ENCODE peak calls at places on chromosomes 6 and 20, in nine cellular contexts. B, R, P, I, U, Y, F, H and O are unnamed samples. For H3K4me1, the result is how much of the 10 kb centered on the place peaks cover.

GRCh38 chr6:116278853-116279231 is 888 bp downstream of the TSPYL1 start:
- DNase-seq in P (no peak), Y (no peak), B (peak), R (no peak), I (peak), U (no peak), H (no peak), F (peak), O (peak)

GRCh38 chr6:161054876-161055275 is 63.3 kb downstream of the MAP3K4 start:
- DNase-seq in I (no peak), F (no peak), Y (no peak), H (no peak), P (peak), B (no peak), U (no peak), R (no peak), O (no peak)

GRCh38 chr6:64083261-64083660 is 447.7 kb downstream of the PHF3 start:
- DNase-seq in I (no peak), P (no peak), U (no peak), R (no peak), F (no peak), B (no peak), H (no peak), Y (no peak), O (no peak)

GRCh38 chr6:90471297-90471696 is 115.6 kb downstream of the MAP3K7 start:
- DNase-seq in P (no peak), I (no peak), U (no peak), H (no peak), R (no peak), F (no peak), B (no peak), Y (no peak), O (no peak)

GRCh38 chr6:55617272-55617671 is 38.3 kb upstream of the HMGCLL1 start:
- DNase-seq in Y (peak), P (peak), F (peak), I (no peak), B (no peak), H (peak), U (no peak), R (peak), O (no peak)

GRCh38 chr20:43940518-43941225 is 26.0 kb downstream of the TOX2 start:
- DNase-seq in F (no peak), Y (no peak), I (no peak), H (no peak), P (no peak), B (no peak), U (no peak), R (no peak), O (peak)

GRCh38 chr6:68043122-68043398 is 592.0 kb upstream of the ADGRB3 start:
- DNase-seq in R (no peak), P (no peak), U (no peak), B (no peak), H (no peak), I (no peak), F (no peak), Y (no peak), O (no peak)

GRCh38 chr6:133817460-133818047 is 71.4 kb upstream of the TCF21 start:
- DNase-seq in P (peak), F (no peak), H (peak), Y (peak), B (no peak), I (no peak), U (no peak), R (peak), O (no peak)

GRCh38 chr6:131692589-131692988 is 8.6 kb downstream of the OR2A4 start:
- DNase-seq in H (no peak), F (no peak), R (no peak), B (no peak), P (no peak), I (no peak), U (no peak), Y (no peak), O (no peak)

GRCh38 chr6:30101939-30102700 is 10.8 kb downstream of the TRIM31 start:
- DNase-seq in U (peak), Y (peak), R (peak), H (peak), B (peak), I (peak), F (peak), P (peak), O (peak)

GRCh38 chr6:39128832-39129231 is 13.8 kb upstream of the SAYSD1 start:
- DNase-seq in U (no peak), B (no peak), H (no peak), Y (no peak), I (no peak), F (no peak), R (no peak), P (no peak), O (no peak)

GRCh38 chr6:42045538-42046460 is 4.5 kb upstream of the TAF8 start:
- DNase-seq in R (peak), Y (no peak), H (peak), U (peak), P (peak), B (peak), F (peak), I (peak), O (peak)

GRCh38 chr6:147509900-147510299 is 1.4 kb downstream of the SAMD5 start:
- DNase-seq in P (no peak), U (no peak), R (no peak), B (no peak), Y (no peak), F (no peak), I (no peak), H (no peak), O (no peak)

GRCh38 chr6:4788953-4789584 is 12.9 kb downstream of the CDYL start:
- DNase-seq in B (no peak), Y (peak), F (no peak), P (no peak), H (peak), I (no peak), U (no peak), R (peak), O (no peak)

GRCh38 chr6:24520929-24521546 is 26.3 kb downstream of the ALDH5A1 start:
- DNase-seq in I (no peak), F (peak), R (peak), H (peak), Y (peak), P (peak), B (peak), U (peak), O (peak)

GRCh38 chr6:35158520-35158919 is 17.4 kb upstream of the TCP11 start:
- DNase-seq in F (no peak), I (no peak), Y (no peak), U (no peak), B (no peak), P (no peak), R (no peak), H (no peak), O (no peak)

GRCh38 chr20:8305449-8305978 is 173.4 kb downstream of the PLCB1 start:
- DNase-seq in R (peak), I (peak), B (peak), H (peak), U (peak), P (peak), Y (peak), F (peak), O (peak)

GRCh38 chr6:22980446-22980845 is 411.1 kb downstream of the HDGFL1 start:
- DNase-seq in R (no peak), P (peak), Y (no peak), I (no peak), H (no peak), U (no peak), B (no peak), F (peak), O (no peak)

GRCh38 chr20:13839421-13840092 is 54.7 kb downstream of the NDUFAF5 start:
- DNase-seq in H (no peak), Y (peak), U (no peak), R (no peak), B (no peak), I (no peak), F (peak), P (peak), O (no peak)

GRCh38 chr6:6820688-6821238 is 232.2 kb downstream of the LY86 start:
- DNase-seq in F (no peak), U (no peak), I (no peak), B (no peak), R (peak), Y (peak), H (no peak), P (peak), O (no peak)

GRCh38 chr6:42406296-42407280 is 45.1 kb downstream of the TRERF1 start:
- DNase-seq in Y (peak), P (peak), F (peak), H (no peak), R (no peak), I (peak), B (peak), U (no peak), O (no peak)

GRCh38 chr20:62088258-62089127 is 22.8 kb upstream of the TAF4 start:
- DNase-seq in U (no peak), I (no peak), R (peak), F (peak), H (no peak), B (no peak), Y (no peak), P (peak), O (no peak)

DNA sequence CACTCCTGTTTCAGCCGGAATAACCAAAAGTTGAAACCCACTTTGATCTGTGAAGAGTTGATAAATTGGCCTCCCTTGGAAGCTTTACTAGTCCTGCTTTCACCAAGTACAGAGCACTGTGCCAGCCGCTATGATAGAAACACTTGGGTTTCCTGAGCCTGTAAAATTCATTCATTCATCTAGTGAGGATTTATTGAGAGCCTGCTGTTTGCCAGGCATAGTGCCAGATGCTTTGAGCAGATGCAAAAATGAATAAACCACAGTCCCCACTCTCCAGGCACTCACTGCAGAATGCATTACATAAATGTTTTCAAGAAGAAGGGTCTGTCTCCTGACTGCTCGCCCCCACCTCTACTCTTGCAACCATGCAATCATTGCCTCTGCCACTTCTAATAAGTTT is 25.3 kb upstream of the TMEM217 start:
- DNase-seq in P (no peak), Y (no peak), B (no peak), F (peak), H (no peak), I (no peak), U (no peak), R (no peak), O (no peak)
- H3K4me3 ChIP-seq in P (no peak), Y (no peak), B (no peak), F (no peak), H (no peak), I (no peak), U (no peak), R (no peak), O (no peak)

GRCh38 chr6:168964138-168964892 is 289.3 kb downstream of the THBS2 start:
- DNase-seq in F (no peak), I (no peak), R (no peak), P (no peak), B (no peak), Y (no peak), H (no peak), U (no peak), O (no peak)

GRCh38 chr6:168960557-168960956 is 293.1 kb downstream of the THBS2 start:
- DNase-seq in P (no peak), I (no peak), B (no peak), U (no peak), Y (no peak), F (no peak), H (no peak), R (no peak), O (no peak)

GRCh38 chr6:168959696-168960095 is 293.9 kb downstream of the THBS2 start:
- DNase-seq in Y (no peak), H (no peak), U (no peak), B (no peak), P (no peak), I (no peak), R (no peak), F (no peak), O (no peak)

GRCh38 chr6:168961257-168961656 is 292.4 kb downstream of the THBS2 start:
- DNase-seq in H (no peak), B (no peak), F (no peak), P (no peak), I (no peak), Y (no peak), U (no peak), R (no peak), O (no peak)

GRCh38 chr6:168962886-168963285 is 290.8 kb downstream of the THBS2 start:
- DNase-seq in B (no peak), H (no peak), I (no peak), U (no peak), Y (no peak), P (no peak), R (no peak), F (no peak), O (peak)
- H3K27ac ChIP-seq in B (no peak), H (no peak), I (no peak), U (no peak), Y (no peak), P (no peak), R (no peak), F (no peak), O (no peak)

GRCh38 chr6:111828799-111829198 is 44.5 kb downstream of the FYN start:
- DNase-seq in H (no peak), R (no peak), U (no peak), P (no peak), F (no peak), Y (no peak), I (no peak), B (no peak), O (no peak)
- H3K4me1 ChIP-seq in H (under half), R (under half), U (under half), P (under half), F (under half), Y (under half), I (half or more), B (under half), O (under half)

DNA sequence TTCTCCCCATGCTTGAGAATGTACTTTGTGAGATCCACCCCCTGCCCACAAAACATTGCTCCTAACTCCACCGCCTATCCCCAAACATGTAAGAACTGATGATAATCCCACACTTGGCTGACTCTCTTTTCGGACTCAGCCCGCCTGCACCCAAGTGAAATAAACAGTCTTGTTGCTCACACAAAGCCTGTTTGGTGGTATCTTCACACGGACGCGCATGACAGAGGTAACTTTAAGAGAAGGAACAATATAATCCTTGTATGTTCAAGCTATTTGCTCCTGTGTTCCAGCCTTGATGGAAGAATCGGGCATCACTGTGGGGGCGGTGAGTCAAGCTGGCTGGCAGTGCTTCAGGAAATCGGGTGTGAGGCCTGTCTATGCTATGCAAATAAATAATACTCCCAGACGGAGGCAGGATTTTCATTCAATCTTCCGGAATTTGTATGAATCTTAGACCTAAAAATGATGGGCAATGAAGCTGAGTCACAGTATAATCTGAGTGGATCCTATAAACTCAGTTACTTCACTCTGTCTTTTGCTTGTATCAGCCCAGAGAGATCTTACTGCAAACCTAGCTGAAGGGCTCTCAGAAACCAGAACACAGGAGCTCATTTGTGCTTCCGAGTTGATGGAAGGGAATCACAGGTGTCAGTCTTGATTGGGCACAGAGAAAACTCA is 45.2 kb upstream of the NT5E start:
- DNase-seq in U (no peak), P (peak), R (no peak), B (no peak), H (no peak), Y (no peak), F (peak), I (no peak), O (peak)
- H3K4me3 ChIP-seq in U (no peak), P (peak), R (no peak), B (no peak), H (no peak), Y (no peak), F (no peak), I (no peak), O (no peak)